ENCODE peak calls at places on chromosome 21, in five cellular contexts. One of them, this sample, is unnamed.

GRCh38 chr21:25170681-25171080 is 436.6 kb downstream of the MRPL39 start:
- DNase-seq in mesothelial cell of epicardium: no peak
- DNase-seq in prostate gland: no peak
- DNase-seq in H1: no peak
- DNase-seq in pancreas: no peak
- DNase-seq in this sample: no peak

GRCh38 chr21:24941316-24942185 is 665.7 kb downstream of the MRPL39 start:
- DNase-seq in mesothelial cell of epicardium: no peak
- DNase-seq in prostate gland: peak
- DNase-seq in pancreas: no peak
- DNase-seq in H1: no peak
- DNase-seq in this sample: peak

GRCh38 chr21:28624626-28625025 is 368.1 kb downstream of the LTN1 start:
- DNase-seq in pancreas: no peak
- DNase-seq in mesothelial cell of epicardium: no peak
- DNase-seq in H1: no peak
- DNase-seq in prostate gland: no peak
- DNase-seq in this sample: peak

GRCh38 chr21:29163381-29164115 is 33.1 kb downstream of the MAP3K7CL start:
- DNase-seq in mesothelial cell of epicardium: no peak
- DNase-seq in prostate gland: no peak
- DNase-seq in pancreas: no peak
- DNase-seq in H1: no peak
- DNase-seq in this sample: peak

GRCh38 chr21:14591277-14591876 is 45.3 kb upstream of the SAMSN1 start:
- DNase-seq in pancreas: no peak
- DNase-seq in prostate gland: no peak
- DNase-seq in mesothelial cell of epicardium: no peak
- DNase-seq in H1: no peak
- DNase-seq in this sample: peak

GRCh38 chr21:14880922-14881321 is 183.9 kb downstream of the NRIP1 start:
- DNase-seq in H1: no peak
- DNase-seq in prostate gland: no peak
- DNase-seq in mesothelial cell of epicardium: no peak
- DNase-seq in pancreas: no peak
- DNase-seq in this sample: peak

GRCh38 chr21:37619464-37619974 is 252.9 kb downstream of the DYRK1A start:
- DNase-seq in H1: no peak
- DNase-seq in pancreas: no peak
- DNase-seq in mesothelial cell of epicardium: no peak
- DNase-seq in prostate gland: no peak
- DNase-seq in this sample: peak

GRCh38 chr21:32728455-32729237 is 833 bp upstream of the SYNJ1 start:
- DNase-seq in prostate gland: no peak
- DNase-seq in mesothelial cell of epicardium: no peak
- DNase-seq in H1: no peak
- DNase-seq in pancreas: no peak
- DNase-seq in this sample: no peak

GRCh38 chr21:38646213-38646837 is 148.0 kb upstream of the ERG start:
- DNase-seq in mesothelial cell of epicardium: no peak
- DNase-seq in pancreas: no peak
- DNase-seq in prostate gland: no peak
- DNase-seq in H1: no peak
- DNase-seq in this sample: peak

GRCh38 chr21:33126569-33126968 is 56.6 kb downstream of the OLIG1 start:
- DNase-seq in prostate gland: no peak
- DNase-seq in H1: no peak
- DNase-seq in pancreas: no peak
- DNase-seq in mesothelial cell of epicardium: no peak
- DNase-seq in this sample: no peak

GRCh38 chr21:38769253-38769780 is 36.4 kb upstream of the ETS2 start:
- DNase-seq in prostate gland: no peak
- DNase-seq in pancreas: no peak
- DNase-seq in mesothelial cell of epicardium: no peak
- DNase-seq in H1: no peak
- DNase-seq in this sample: no peak

GRCh38 chr21:28138272-28138671 is 854.4 kb downstream of the LTN1 start:
- DNase-seq in mesothelial cell of epicardium: no peak
- DNase-seq in prostate gland: no peak
- DNase-seq in pancreas: no peak
- DNase-seq in H1: no peak
- DNase-seq in this sample: no peak

GRCh38 chr21:21366277-21366676 is 368.1 kb downstream of the NCAM2 start:
- DNase-seq in pancreas: no peak
- DNase-seq in H1: no peak
- DNase-seq in mesothelial cell of epicardium: no peak
- DNase-seq in prostate gland: no peak
- DNase-seq in this sample: no peak

GRCh38 chr21:35408401-35408800 is 359.3 kb upstream of the RUNX1 start:
- DNase-seq in mesothelial cell of epicardium: no peak
- DNase-seq in prostate gland: no peak
- DNase-seq in pancreas: no peak
- DNase-seq in H1: no peak
- DNase-seq in this sample: no peak

GRCh38 chr21:35226302-35226701 is 177.2 kb upstream of the RUNX1 start:
- DNase-seq in pancreas: no peak
- DNase-seq in mesothelial cell of epicardium: no peak
- DNase-seq in prostate gland: no peak
- DNase-seq in H1: no peak
- DNase-seq in this sample: peak

GRCh38 chr21:28771790-28772501 is 220.7 kb downstream of the LTN1 start:
- DNase-seq in mesothelial cell of epicardium: no peak
- DNase-seq in prostate gland: no peak
- DNase-seq in H1: no peak
- DNase-seq in pancreas: no peak
- DNase-seq in this sample: peak

GRCh38 chr21:37422382-37422781 is 55.8 kb downstream of the DYRK1A start:
- DNase-seq in mesothelial cell of epicardium: no peak
- DNase-seq in pancreas: no peak
- DNase-seq in prostate gland: no peak
- DNase-seq in H1: no peak
- DNase-seq in this sample: no peak

GRCh38 chr21:29018540-29018939 is 609 bp downstream of the RWDD2B start:
- DNase-seq in pancreas: no peak
- DNase-seq in prostate gland: no peak
- DNase-seq in mesothelial cell of epicardium: no peak
- DNase-seq in H1: no peak
- DNase-seq in this sample: no peak

GRCh38 chr21:38938343-38938742 is 132.6 kb downstream of the ETS2 start:
- DNase-seq in mesothelial cell of epicardium: no peak
- DNase-seq in pancreas: no peak
- DNase-seq in H1: no peak
- DNase-seq in prostate gland: no peak
- DNase-seq in this sample: no peak

GRCh38 chr21:39033878-39034589 is 149.2 kb downstream of the PSMG1 start:
- DNase-seq in H1: no peak
- DNase-seq in pancreas: no peak
- DNase-seq in mesothelial cell of epicardium: no peak
- DNase-seq in prostate gland: peak
- DNase-seq in this sample: no peak

GRCh38 chr21:44344541-44345183 is 5.5 kb upstream of the CFAP410 start:
- DNase-seq in prostate gland: no peak
- DNase-seq in H1: no peak
- DNase-seq in pancreas: peak
- DNase-seq in mesothelial cell of epicardium: no peak
- DNase-seq in this sample: no peak

GRCh38 chr21:28540514-28540913 is 452.2 kb downstream of the LTN1 start:
- DNase-seq in H1: no peak
- DNase-seq in prostate gland: no peak
- DNase-seq in pancreas: no peak
- DNase-seq in mesothelial cell of epicardium: no peak
- DNase-seq in this sample: no peak

DNA sequence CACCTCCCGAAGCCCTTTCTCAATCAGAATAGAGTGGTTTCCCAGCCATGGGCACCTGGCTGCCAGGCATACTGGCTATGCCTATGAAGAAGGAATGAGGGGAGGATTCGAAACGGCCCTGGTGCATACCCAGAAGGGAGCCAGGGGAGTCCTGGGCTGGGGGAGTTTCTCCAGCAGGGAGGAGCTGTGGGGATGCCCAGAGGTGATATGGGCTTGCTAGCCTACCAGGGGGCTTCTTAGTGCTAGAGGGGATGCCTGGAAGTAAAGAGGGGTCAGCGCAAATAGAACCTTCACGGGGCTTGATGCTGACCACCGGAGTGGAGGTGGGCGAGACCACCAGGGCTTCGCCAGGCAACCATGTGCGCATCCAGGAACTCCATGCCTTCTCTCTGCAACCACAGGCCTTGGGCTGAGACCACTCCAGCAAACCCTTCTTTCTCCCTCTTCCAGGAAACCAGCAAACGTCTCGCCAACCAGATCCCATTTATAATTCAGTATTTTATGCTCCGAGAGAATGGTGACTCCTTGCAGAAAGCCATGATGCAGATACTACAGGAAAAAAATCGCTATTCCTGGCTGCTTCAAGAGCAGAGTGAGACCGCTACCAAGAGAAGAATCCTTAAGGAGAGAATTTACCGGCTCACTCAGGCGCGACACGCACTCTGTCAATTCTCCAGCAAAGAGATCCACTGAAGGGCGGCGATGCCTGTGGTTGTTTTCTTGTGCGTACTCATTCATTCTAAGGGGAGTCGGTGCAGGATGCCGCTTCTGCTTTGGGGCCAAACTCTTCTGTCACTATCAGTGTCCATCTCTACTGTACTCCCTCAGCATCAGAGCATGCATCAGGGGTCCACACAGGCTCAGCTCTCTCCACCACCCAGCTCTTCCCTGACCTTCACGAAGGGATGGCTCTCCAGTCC is 18.2 kb upstream of the MX1 start:
- DNase-seq in H1: no peak
- DNase-seq in mesothelial cell of epicardium: no peak
- DNase-seq in pancreas: no peak
- DNase-seq in prostate gland: no peak
- DNase-seq in this sample: no peak
- TF ChIP-seq CTCF in H1: no peak
- TF ChIP-seq CTCF in mesothelial cell of epicardium: no peak
- TF ChIP-seq CTCF in pancreas: no peak
- TF ChIP-seq CTCF in prostate gland: no peak
- TF ChIP-seq CTCF in this sample: no peak

GRCh38 chr21:45451771-45452182 is 46.8 kb downstream of the COL18A1 start:
- DNase-seq in mesothelial cell of epicardium: no peak
- DNase-seq in H1: no peak
- DNase-seq in prostate gland: no peak
- DNase-seq in pancreas: peak
- DNase-seq in this sample: no peak

GRCh38 chr21:45453308-45453950 is 48.5 kb downstream of the COL18A1 start:
- DNase-seq in H1: no peak
- DNase-seq in prostate gland: no peak
- DNase-seq in mesothelial cell of epicardium: no peak
- DNase-seq in pancreas: peak
- DNase-seq in this sample: no peak

GRCh38 chr21:45450741-45451740 is 46.1 kb downstream of the COL18A1 start:
- DNase-seq in pancreas: peak
- DNase-seq in mesothelial cell of epicardium: no peak
- DNase-seq in prostate gland: no peak
- DNase-seq in H1: no peak
- DNase-seq in this sample: no peak

GRCh38 chr21:45454081-45454923 is 49.3 kb downstream of the COL18A1 start:
- DNase-seq in mesothelial cell of epicardium: no peak
- DNase-seq in pancreas: peak
- DNase-seq in H1: no peak
- DNase-seq in prostate gland: no peak
- DNase-seq in this sample: no peak

DNA sequence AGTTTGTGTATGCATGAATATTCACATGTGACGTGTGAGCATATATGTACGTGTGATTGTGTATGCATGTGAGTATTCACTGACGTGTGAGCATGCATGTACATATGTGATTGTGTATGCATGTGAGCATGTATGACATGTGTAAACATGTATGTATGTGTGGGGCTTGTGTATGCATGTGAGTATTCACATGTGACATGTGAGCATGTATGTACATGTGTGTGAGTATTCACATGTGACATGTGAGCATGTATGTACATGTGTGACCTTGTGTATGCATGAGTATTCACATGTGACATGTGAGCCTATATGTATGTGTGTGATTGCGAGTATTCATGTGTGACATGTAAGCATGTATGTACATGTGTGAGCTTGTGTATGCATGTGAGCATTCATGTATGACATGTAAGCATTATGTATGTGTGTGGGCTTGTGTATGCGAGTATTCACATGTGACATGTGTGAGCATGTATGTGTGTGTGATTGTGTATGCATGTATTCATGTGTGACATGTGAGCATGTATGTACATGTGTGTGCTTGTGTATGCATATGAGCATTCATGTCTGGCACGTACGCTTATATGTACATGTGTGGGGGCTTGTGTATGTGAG is 47.8 kb downstream of the COL18A1 start:
- DNase-seq in H1: no peak
- DNase-seq in pancreas: no peak
- DNase-seq in mesothelial cell of epicardium: no peak
- DNase-seq in prostate gland: no peak
- DNase-seq in this sample: no peak
- TF ChIP-seq CTCF in H1: no peak
- TF ChIP-seq CTCF in pancreas: no peak
- TF ChIP-seq CTCF in mesothelial cell of epicardium: no peak
- TF ChIP-seq CTCF in prostate gland: no peak
- TF ChIP-seq CTCF in this sample: no peak

GRCh38 chr21:43268086-43268803 is 99.4 kb downstream of the CRYAA start:
- DNase-seq in mesothelial cell of epicardium: no peak
- DNase-seq in H1: no peak
- DNase-seq in pancreas: peak
- DNase-seq in prostate gland: no peak
- DNase-seq in this sample: no peak

GRCh38 chr21:43269981-43270670 is 101.3 kb downstream of the CRYAA start:
- DNase-seq in pancreas: no peak
- DNase-seq in mesothelial cell of epicardium: no peak
- DNase-seq in prostate gland: no peak
- DNase-seq in H1: no peak
- DNase-seq in this sample: no peak

GRCh38 chr21:43268804-43269186 is 100.0 kb downstream of the CRYAA start:
- DNase-seq in H1: no peak
- DNase-seq in prostate gland: no peak
- DNase-seq in pancreas: peak
- DNase-seq in mesothelial cell of epicardium: no peak
- DNase-seq in this sample: no peak

GRCh38 chr21:43270800-43271261 is 102.0 kb downstream of the CRYAA start:
- DNase-seq in prostate gland: no peak
- DNase-seq in H1: no peak
- DNase-seq in pancreas: peak
- DNase-seq in mesothelial cell of epicardium: no peak
- DNase-seq in this sample: no peak

DNA sequence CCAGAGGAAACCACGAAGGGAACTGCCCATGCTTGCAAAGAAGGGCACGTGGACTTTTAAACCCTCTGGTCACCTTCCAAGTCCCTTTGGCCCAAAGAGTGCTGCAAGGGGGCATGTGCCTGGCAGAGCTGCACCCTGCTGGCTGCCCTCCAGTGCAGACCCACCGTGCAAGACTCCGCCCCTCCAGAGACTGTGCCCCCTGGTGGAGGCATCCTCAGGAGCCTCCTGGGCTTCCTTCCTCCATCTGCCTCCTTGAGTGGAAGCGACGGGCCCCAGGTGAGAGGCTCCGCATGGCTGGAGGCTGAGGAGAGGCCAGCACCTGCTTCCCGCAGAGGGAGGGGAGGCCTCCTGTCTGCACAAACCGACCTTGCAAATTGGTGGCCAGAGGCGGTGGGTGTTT is 100.7 kb downstream of the CRYAA start:
- DNase-seq in H1: peak
- DNase-seq in pancreas: peak
- DNase-seq in mesothelial cell of epicardium: no peak
- DNase-seq in prostate gland: no peak
- DNase-seq in this sample: peak
- TF ChIP-seq CTCF in H1: peak
- TF ChIP-seq CTCF in pancreas: no peak
- TF ChIP-seq CTCF in mesothelial cell of epicardium: no peak
- TF ChIP-seq CTCF in prostate gland: no peak
- TF ChIP-seq CTCF in this sample: no peak

GRCh38 chr21:26846036-26846931 is 1.1 kb upstream of the ADAMTS1 start:
- DNase-seq in prostate gland: peak
- DNase-seq in H1: peak
- DNase-seq in mesothelial cell of epicardium: peak
- DNase-seq in pancreas: peak
- DNase-seq in this sample: peak
- TF ChIP-seq CTCF in prostate gland: no peak
- TF ChIP-seq CTCF in H1: no peak
- TF ChIP-seq CTCF in mesothelial cell of epicardium: peak
- TF ChIP-seq CTCF in pancreas: no peak
- TF ChIP-seq CTCF in this sample: no peak